ENCODE peak calls at places on chromosomes 1 and 21, in six cellular contexts. P, C, S, Z, I and A are unnamed samples. For H3K27me3, the result is how much of the 10 kb centered on the place peaks cover.

GRCh38 chr1:43206721-43207228 is 34.6 kb downstream of the CFAP57 start:
- DNase-seq in P (peak), C (no peak), S (peak), Z (peak), I (no peak), A (peak)

GRCh38 chr1:63984891-63985290 is 211.1 kb downstream of the ROR1 start:
- DNase-seq in P (no peak), C (no peak), S (no peak), Z (no peak), I (no peak), A (no peak)

GRCh38 chr1:211420389-211420788 is 71.6 kb downstream of the RD3 start:
- DNase-seq in P (peak), C (no peak), S (no peak), Z (no peak), I (no peak), A (no peak)

GRCh38 chr1:8821084-8821483 is 3.6 kb upstream of the RERE start:
- DNase-seq in P (no peak), C (no peak), S (no peak), Z (no peak), I (no peak), A (no peak)

GRCh38 chr1:69319287-69319686 is 248.4 kb upstream of the LRRC7 start:
- DNase-seq in P (no peak), C (no peak), S (no peak), Z (no peak), I (no peak), A (no peak)

GRCh38 chr1:54404939-54405880 is 984 bp downstream of the SSBP3 start:
- DNase-seq in P (no peak), C (peak), S (no peak), Z (no peak), I (peak), A (no peak)

GRCh38 chr1:35573776-35574654 is 901 bp downstream of the TFAP2E start:
- DNase-seq in P (no peak), C (no peak), S (no peak), Z (no peak), I (no peak), A (no peak)

GRCh38 chr1:43764581-43764980 is 57.2 kb downstream of the ST3GAL3 start:
- DNase-seq in P (no peak), C (no peak), S (no peak), Z (no peak), I (no peak), A (no peak)

GRCh38 chr1:29470087-29470787 is 233.9 kb downstream of the PTPRU start:
- DNase-seq in P (no peak), C (no peak), S (no peak), Z (no peak), I (peak), A (no peak)

GRCh38 chr21:42092805-42093590 is 21.9 kb downstream of the UMODL1 start:
- DNase-seq in P (no peak), C (no peak), S (no peak), Z (no peak), I (no peak), A (no peak)

GRCh38 chr1:219317762-219318353 is 144.2 kb downstream of the LYPLAL1 start:
- DNase-seq in P (no peak), C (no peak), S (no peak), Z (no peak), I (no peak), A (no peak)

GRCh38 chr1:81509619-81510018 is 291.1 kb upstream of the ADGRL2 start:
- DNase-seq in P (no peak), C (no peak), S (no peak), Z (no peak), I (peak), A (no peak)

GRCh38 chr21:39022035-39022900 is 161.0 kb downstream of the PSMG1 start:
- DNase-seq in P (no peak), C (no peak), S (no peak), Z (no peak), I (no peak), A (no peak)

GRCh38 chr1:64343105-64343960 is 126.6 kb upstream of the CACHD1 start:
- DNase-seq in P (peak), C (no peak), S (no peak), Z (peak), I (no peak), A (no peak)

GRCh38 chr1:8443558-8444194 is 125.8 kb downstream of the SLC45A1 start:
- DNase-seq in P (no peak), C (no peak), S (peak), Z (no peak), I (no peak), A (no peak)

GRCh38 chr21:43015906-43016540 is 41.7 kb downstream of the PKNOX1 start:
- DNase-seq in P (no peak), C (no peak), S (no peak), Z (no peak), I (no peak), A (no peak)

GRCh38 chr1:161305872-161306519 is 3.8 kb downstream of the MPZ start:
- DNase-seq in P (peak), C (peak), S (peak), Z (peak), I (peak), A (no peak)
- TF ChIP-seq CTCF in P (no peak), C (peak), S (peak), Z (peak), I (no peak), A (peak)

GRCh38 chr1:34330061-34330460 is 153.4 kb downstream of the C1orf94 start:
- DNase-seq in P (no peak), C (no peak), S (no peak), Z (no peak), I (no peak), A (no peak)
- H3K27me3 ChIP-seq in P (under half), C (under half), S (under half), Z (under half), I (under half), A (under half)

GRCh38 chr1:243253927-243254232 is 1.2 kb downstream of the CEP170 start:
- DNase-seq in P (no peak), C (no peak), S (no peak), Z (no peak), I (no peak), A (no peak)
- H3K27ac ChIP-seq in P (peak), C (peak), S (peak), Z (peak), I (peak), A (peak)

GRCh38 chr1:89615676-89616598 is 17.0 kb upstream of the LRRC8C start:
- DNase-seq in P (no peak), C (no peak), S (no peak), Z (peak), I (peak), A (no peak)
- TF ChIP-seq CTCF in P (peak), C (no peak), S (peak), Z (peak), I (no peak), A (peak)

GRCh38 chr1:24319962-24320361 is 805 bp downstream of the GRHL3 start:
- DNase-seq in P (no peak), C (no peak), S (no peak), Z (no peak), I (no peak), A (no peak)

GRCh38 chr1:24317081-24317480 is 2.1 kb upstream of the GRHL3 start:
- DNase-seq in P (no peak), C (no peak), S (no peak), Z (no peak), I (no peak), A (no peak)

GRCh38 chr1:24318238-24318987 is 744 bp upstream of the GRHL3 start:
- DNase-seq in P (peak), C (no peak), S (no peak), Z (no peak), I (no peak), A (peak)

GRCh38 chr1:24321150-24321549 is 2.0 kb downstream of the GRHL3 start:
- DNase-seq in P (no peak), C (no peak), S (no peak), Z (no peak), I (no peak), A (no peak)

DNA sequence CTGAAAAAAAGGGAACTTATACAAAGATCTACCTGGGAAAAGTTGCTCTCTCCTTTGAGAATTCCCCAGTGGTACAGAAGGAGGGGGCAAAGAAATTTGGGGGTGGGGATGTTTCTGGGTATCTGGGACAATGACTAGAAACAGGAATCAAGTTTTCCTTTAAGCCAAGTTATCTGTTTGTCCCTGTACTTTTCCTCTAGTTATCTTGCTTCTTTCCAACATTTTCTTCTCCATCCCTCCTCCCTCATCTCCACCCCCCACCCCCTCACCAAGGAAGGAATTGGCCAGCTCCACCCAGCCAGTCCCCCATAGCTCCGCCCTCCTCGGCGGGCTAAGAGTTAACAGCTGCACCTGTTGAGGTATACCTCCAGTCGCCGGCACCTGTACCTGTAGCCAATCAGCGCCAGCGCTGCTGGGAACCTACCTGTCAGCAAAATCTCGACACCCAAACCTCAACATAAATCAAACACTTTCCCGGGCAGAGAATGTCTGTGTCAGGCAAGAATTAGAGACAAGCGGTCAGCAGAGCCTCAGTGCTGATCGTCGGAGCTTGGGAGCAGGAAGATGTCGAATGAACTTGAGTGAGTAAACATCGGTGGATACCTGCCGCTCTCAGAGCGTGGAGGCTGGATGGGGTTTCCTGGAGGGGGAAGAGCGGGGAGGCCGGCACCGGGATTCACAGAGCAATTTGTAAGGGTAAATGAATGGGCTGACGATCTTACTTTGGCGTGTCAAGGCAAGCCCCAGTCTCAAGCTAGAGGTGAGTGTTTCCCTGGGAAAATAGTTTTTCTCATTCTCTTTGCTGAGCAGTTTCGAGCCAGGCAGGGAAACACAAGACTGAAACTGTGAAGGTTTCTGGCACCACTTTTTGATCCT is at the start of gene GRHL3:
- DNase-seq in P (no peak), C (peak), S (no peak), Z (peak), I (peak), A (no peak)
- H3K27me3 ChIP-seq in P (half or more), C (under half), S (half or more), Z (under half), I (under half), A (under half)

GRCh38 chr1:222975472-222976122 is 160.8 kb downstream of the DISP1 start:
- DNase-seq in P (peak), C (no peak), S (peak), Z (no peak), I (no peak), A (no peak)
- H3K27ac ChIP-seq in P (no peak), C (no peak), S (no peak), Z (no peak), I (no peak), A (no peak)

GRCh38 chr1:25797939-25798338 is 2.1 kb upstream of the SELENON start:
- DNase-seq in P (no peak), C (peak), S (no peak), Z (no peak), I (peak), A (no peak)

GRCh38 chr1:25799346-25799720 is 660 bp upstream of the SELENON start:
- DNase-seq in P (no peak), C (no peak), S (no peak), Z (no peak), I (no peak), A (no peak)

GRCh38 chr1:25799758-25800537 is at the start of gene SELENON:
- DNase-seq in P (peak), C (no peak), S (peak), Z (no peak), I (peak), A (no peak)

GRCh38 chr1:25796807-25797458 is 3.1 kb upstream of the SELENON start:
- DNase-seq in P (peak), C (peak), S (peak), Z (peak), I (peak), A (no peak)

DNA sequence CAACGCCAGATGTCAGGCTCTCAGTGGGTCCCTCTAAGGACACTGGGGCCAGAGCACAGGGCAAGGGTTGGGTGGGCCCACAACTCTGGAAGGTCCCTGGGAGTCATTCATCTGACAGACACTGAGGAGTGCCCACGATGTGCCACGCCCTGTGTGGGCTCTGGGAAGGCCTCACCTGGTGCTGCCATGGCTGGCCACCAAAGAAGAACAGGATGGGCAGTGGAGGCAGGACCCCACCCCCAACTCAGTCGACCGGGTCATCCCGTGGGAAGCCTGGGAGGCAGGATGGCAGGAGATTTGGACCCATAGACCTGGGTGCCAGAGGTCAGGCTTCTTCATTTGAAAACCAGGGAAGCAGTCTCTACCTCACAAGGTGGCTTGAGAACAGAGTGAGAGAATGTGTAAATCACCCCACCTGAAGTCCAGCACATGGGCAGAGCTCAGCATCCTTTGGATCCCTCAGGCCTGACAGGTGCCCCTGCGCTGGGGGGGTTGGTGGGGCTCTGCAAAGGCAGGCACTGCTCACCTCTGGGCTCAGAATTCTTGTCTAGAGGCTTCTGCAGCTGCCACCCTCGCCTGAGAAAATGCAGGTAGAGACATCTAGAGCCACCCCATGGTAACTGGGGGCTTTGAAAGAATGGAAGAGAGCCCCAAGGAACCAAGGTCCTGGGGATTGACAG is 1.2 kb upstream of the SELENON start:
- DNase-seq in P (no peak), C (no peak), S (no peak), Z (no peak), I (no peak), A (no peak)
- TF ChIP-seq CTCF in P (no peak), C (no peak), S (no peak), Z (no peak), I (no peak), A (no peak)

DNA sequence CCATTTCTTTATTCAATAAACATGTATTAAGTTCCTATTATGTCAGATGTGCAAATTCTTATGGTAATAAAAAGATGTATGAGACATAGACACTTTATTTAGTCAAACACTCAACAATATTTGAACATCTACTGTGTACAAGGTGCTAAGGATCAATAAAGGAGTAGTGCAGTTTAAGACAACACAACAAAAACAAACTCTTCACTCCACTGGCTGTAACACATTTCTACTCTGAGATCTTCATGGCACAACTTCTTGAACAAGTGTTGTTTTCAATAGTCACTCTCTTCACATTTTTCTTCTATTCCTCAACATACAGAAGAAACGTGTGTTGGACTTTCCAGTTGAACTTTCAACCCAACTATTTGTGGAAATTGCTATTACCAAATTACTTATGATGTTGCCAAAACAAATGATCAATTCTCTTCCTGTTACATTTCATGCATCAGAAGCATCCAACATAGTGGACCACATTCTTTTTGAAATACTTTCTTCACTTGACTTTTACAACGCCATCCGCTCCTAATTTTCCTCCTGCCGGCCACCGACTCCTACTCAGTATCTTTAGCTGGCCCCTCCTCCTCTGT is 25.4 kb downstream of the HSD3B1 start:
- DNase-seq in P (no peak), C (no peak), S (no peak), Z (no peak), I (no peak), A (no peak)
- H3K27me3 ChIP-seq in P (under half), C (under half), S (under half), Z (under half), I (under half), A (under half)

GRCh38 chr1:1577367-1578011 is 2.8 kb upstream of the SSU72 start:
- DNase-seq in P (no peak), C (no peak), S (no peak), Z (no peak), I (no peak), A (no peak)

GRCh38 chr1:1569341-1569740 is 5.3 kb downstream of the SSU72 start:
- DNase-seq in P (no peak), C (no peak), S (no peak), Z (no peak), I (no peak), A (no peak)

GRCh38 chr1:1578371-1578940 is 3.8 kb upstream of the SSU72 start:
- DNase-seq in P (no peak), C (no peak), S (no peak), Z (no peak), I (no peak), A (no peak)

GRCh38 chr1:1574721-1575537 is at the start of gene SSU72:
- DNase-seq in P (peak), C (peak), S (peak), Z (peak), I (peak), A (peak)

DNA sequence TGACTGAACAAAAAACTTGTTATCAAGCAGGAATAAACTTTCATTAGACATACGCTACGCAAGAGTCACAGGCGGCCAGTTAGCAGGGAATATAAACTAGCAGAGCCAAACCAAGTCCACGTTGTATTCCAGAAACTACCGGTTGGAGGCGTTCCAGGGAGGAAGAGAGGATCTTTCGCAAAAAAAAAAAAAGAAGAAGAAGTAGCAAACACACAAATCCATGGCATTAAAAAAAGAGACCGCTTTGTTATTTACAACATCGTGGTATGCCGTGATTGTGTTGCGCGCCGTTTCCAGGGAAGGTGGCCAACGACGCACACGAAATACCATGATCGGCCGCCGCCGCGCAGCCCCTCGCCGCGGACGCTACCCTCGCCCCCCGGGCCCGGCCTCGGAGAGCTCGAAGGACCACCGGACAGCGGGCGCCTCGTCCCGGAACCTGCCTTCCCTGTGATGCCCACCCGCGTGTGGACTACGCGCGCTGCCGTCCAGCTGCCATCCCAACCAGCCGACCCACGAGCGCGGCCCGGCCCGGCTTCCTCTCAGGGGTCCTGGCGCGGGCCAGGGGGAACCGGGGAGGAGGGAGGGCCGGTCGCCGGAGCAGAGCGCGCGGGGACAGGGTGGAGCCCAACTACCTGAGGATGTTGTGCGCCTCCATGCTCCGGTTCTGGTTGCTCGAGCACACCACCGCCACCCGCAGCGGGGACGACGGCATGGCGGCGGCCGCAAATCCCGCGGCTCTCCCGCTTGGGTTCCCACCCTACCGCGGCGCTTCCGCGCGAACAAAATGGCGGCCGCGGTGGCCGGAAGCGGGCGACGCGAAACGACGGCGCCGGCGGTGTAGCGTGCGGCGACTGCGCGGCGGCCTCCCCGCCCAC is 581 bp downstream of the SSU72 start:
- DNase-seq in P (peak), C (peak), S (peak), Z (no peak), I (no peak), A (no peak)
- H3K27ac ChIP-seq in P (peak), C (peak), S (peak), Z (peak), I (peak), A (peak)